ENCODE peak calls at places on chromosomes 12 and 14, in five cellular contexts. One of them, this sample, is unnamed.

GRCh38 chr14:72904840-72905561 is 11.1 kb upstream of the DPF3 start:
- DNase-seq in GM13977: peak; percentile 56
- DNase-seq in NCI-H1105: peak; percentile 38
- DNase-seq in activated T-helper 1 cell treated with Interleukin-2 at 50 U/mL for 16 hours: peak; percentile 37
- DNase-seq in NCI-H2107: peak; percentile 72
- DNase-seq in this sample: peak; percentile 70

GRCh38 chr14:103514596-103515421 is 7.8 kb downstream of the CKB start:
- DNase-seq in GM13977: no peak
- DNase-seq in NCI-H1105: no peak
- DNase-seq in activated T-helper 1 cell treated with Interleukin-2 at 50 U/mL for 16 hours: no peak
- DNase-seq in NCI-H2107: no peak
- DNase-seq in this sample: no peak

GRCh38 chr12:109927622-109928021 is 27.5 kb downstream of the TCHP start:
- DNase-seq in GM13977: peak; percentile 62
- DNase-seq in NCI-H1105: peak; percentile 15
- DNase-seq in activated T-helper 1 cell treated with Interleukin-2 at 50 U/mL for 16 hours: peak; percentile 19
- DNase-seq in NCI-H2107: no peak
- DNase-seq in this sample: peak; percentile 10

GRCh38 chr14:76672123-76672522 is 89.1 kb upstream of the VASH1 start:
- DNase-seq in GM13977: no peak
- DNase-seq in NCI-H1105: no peak
- DNase-seq in activated T-helper 1 cell treated with Interleukin-2 at 50 U/mL for 16 hours: no peak
- DNase-seq in NCI-H2107: no peak
- DNase-seq in this sample: no peak

GRCh38 chr14:38207830-38208815 is at the start of gene SSTR1:
- DNase-seq in GM13977: no peak
- DNase-seq in NCI-H1105: no peak
- DNase-seq in activated T-helper 1 cell treated with Interleukin-2 at 50 U/mL for 16 hours: no peak
- DNase-seq in NCI-H2107: no peak
- DNase-seq in this sample: no peak

GRCh38 chr12:69428351-69429048 is 41.7 kb upstream of the FRS2 start:
- DNase-seq in GM13977: no peak
- DNase-seq in NCI-H1105: no peak
- DNase-seq in activated T-helper 1 cell treated with Interleukin-2 at 50 U/mL for 16 hours: no peak
- DNase-seq in NCI-H2107: no peak
- DNase-seq in this sample: no peak

GRCh38 chr12:11763760-11764520 is 114.5 kb downstream of the ETV6 start:
- DNase-seq in GM13977: no peak
- DNase-seq in NCI-H1105: no peak
- DNase-seq in activated T-helper 1 cell treated with Interleukin-2 at 50 U/mL for 16 hours: no peak
- DNase-seq in NCI-H2107: no peak
- DNase-seq in this sample: no peak

GRCh38 chr12:2640281-2640680 is 154.5 kb upstream of the FKBP4 start:
- DNase-seq in GM13977: no peak
- DNase-seq in NCI-H1105: no peak
- DNase-seq in activated T-helper 1 cell treated with Interleukin-2 at 50 U/mL for 16 hours: no peak
- DNase-seq in NCI-H2107: no peak
- DNase-seq in this sample: peak; percentile 90

GRCh38 chr12:93348568-93349435 is 28.9 kb upstream of the NUDT4 start:
- DNase-seq in GM13977: no peak
- DNase-seq in NCI-H1105: no peak
- DNase-seq in activated T-helper 1 cell treated with Interleukin-2 at 50 U/mL for 16 hours: no peak
- DNase-seq in NCI-H2107: no peak
- DNase-seq in this sample: no peak

GRCh38 chr12:53750812-53751335 is 905 bp downstream of the CISTR start:
- DNase-seq in GM13977: peak; percentile 62
- DNase-seq in NCI-H1105: peak; percentile 5
- DNase-seq in activated T-helper 1 cell treated with Interleukin-2 at 50 U/mL for 16 hours: no peak
- DNase-seq in NCI-H2107: no peak
- DNase-seq in this sample: peak; percentile 89

GRCh38 chr14:50475460-50475859 is 56.9 kb downstream of the MAP4K5 start:
- DNase-seq in GM13977: no peak
- DNase-seq in NCI-H1105: no peak
- DNase-seq in activated T-helper 1 cell treated with Interleukin-2 at 50 U/mL for 16 hours: no peak
- DNase-seq in NCI-H2107: no peak
- DNase-seq in this sample: no peak

GRCh38 chr14:95519699-95520098 is 3.2 kb upstream of the SYNE3 start:
- DNase-seq in GM13977: no peak
- DNase-seq in NCI-H1105: no peak
- DNase-seq in activated T-helper 1 cell treated with Interleukin-2 at 50 U/mL for 16 hours: peak; percentile 62
- DNase-seq in NCI-H2107: no peak
- DNase-seq in this sample: no peak

GRCh38 chr12:131413471-131413870 is 297.4 kb upstream of the SFSWAP start:
- DNase-seq in GM13977: no peak
- DNase-seq in NCI-H1105: no peak
- DNase-seq in activated T-helper 1 cell treated with Interleukin-2 at 50 U/mL for 16 hours: no peak
- DNase-seq in NCI-H2107: no peak
- DNase-seq in this sample: no peak

GRCh38 chr14:56322531-56322930 is 204.3 kb downstream of the PELI2 start:
- DNase-seq in GM13977: no peak
- DNase-seq in NCI-H1105: no peak
- DNase-seq in activated T-helper 1 cell treated with Interleukin-2 at 50 U/mL for 16 hours: no peak
- DNase-seq in NCI-H2107: no peak
- DNase-seq in this sample: no peak

GRCh38 chr12:124740691-124741137 is 123.0 kb downstream of the SCARB1 start:
- DNase-seq in GM13977: peak; percentile 56
- DNase-seq in NCI-H1105: no peak
- DNase-seq in activated T-helper 1 cell treated with Interleukin-2 at 50 U/mL for 16 hours: no peak
- DNase-seq in NCI-H2107: no peak
- DNase-seq in this sample: no peak

GRCh38 chr12:117020536-117021220 is 78.5 kb downstream of the TESC start:
- DNase-seq in GM13977: no peak
- DNase-seq in NCI-H1105: no peak
- DNase-seq in activated T-helper 1 cell treated with Interleukin-2 at 50 U/mL for 16 hours: no peak
- DNase-seq in NCI-H2107: no peak
- DNase-seq in this sample: no peak

GRCh38 chr12:92142251-92142896 is 3.3 kb downstream of the BTG1 start:
- DNase-seq in GM13977: no peak
- DNase-seq in NCI-H1105: no peak
- DNase-seq in activated T-helper 1 cell treated with Interleukin-2 at 50 U/mL for 16 hours: no peak
- DNase-seq in NCI-H2107: no peak
- DNase-seq in this sample: no peak

GRCh38 chr14:90969493-90970166 is 90.8 kb downstream of the RPS6KA5 start:
- DNase-seq in GM13977: no peak
- DNase-seq in NCI-H1105: no peak
- DNase-seq in activated T-helper 1 cell treated with Interleukin-2 at 50 U/mL for 16 hours: no peak
- DNase-seq in NCI-H2107: no peak
- DNase-seq in this sample: no peak

This sample was measured in NCI-H2171 treated with DMSO at 0.1 percent for 48 hours.